ENCODE peak calls at places on chromosomes 16 and 17, in six cellular contexts. Q is fibroblast of lung, K is Peyer's patch, M is tibial artery, J is ascending aorta, C is BJ. O is an unnamed sample.

GRCh38 chr16:86517652-86518258 is 7.4 kb downstream of the FOXF1 start:
- DNase-seq in Q (peak; percentile 69), C (no peak), K (peak; percentile 76), M (peak; percentile 48), J (no peak), O (no peak)

GRCh38 chr17:38509008-38509771 is 80.9 kb downstream of the ARHGAP23 start:
- DNase-seq in C (peak; percentile 56), K (peak; percentile 85), Q (peak; percentile 88), J (no peak), M (peak; percentile 71), O (peak; percentile 13)

GRCh38 chr16:66882702-66883101 is 2.4 kb downstream of the PDP2 start:
- DNase-seq in C (no peak), Q (no peak), M (no peak), K (no peak), J (no peak), O (no peak)

GRCh38 chr17:78862073-78863023 is 21.7 kb upstream of the USP36 start:
- DNase-seq in K (peak; percentile 83), M (peak; percentile 96), Q (peak; percentile 97), J (peak; percentile 92), C (peak; percentile 94), O (no peak)

GRCh38 chr16:56343661-56344517 is 81.5 kb downstream of the AMFR start:
- DNase-seq in J (no peak), K (no peak), C (no peak), M (no peak), Q (no peak), O (no peak)

GRCh38 chr17:64084086-64084939 is 45.6 kb downstream of the ERN1 start:
- DNase-seq in K (peak; percentile 64), Q (peak; percentile 56), J (no peak), M (peak; percentile 29), C (no peak), O (no peak)

GRCh38 chr17:46013502-46014165 is 14.6 kb downstream of the STH start:
- DNase-seq in M (no peak), C (peak; percentile 68), K (no peak), Q (peak; percentile 15), J (no peak), O (no peak)

GRCh38 chr16:23572394-23572793 is 14.9 kb downstream of the UBFD1 start:
- DNase-seq in M (no peak), J (no peak), C (no peak), Q (no peak), K (no peak), O (no peak)

GRCh38 chr16:89257281-89257731 is 39.8 kb downstream of the ZNF778 start:
- DNase-seq in C (no peak), M (no peak), Q (peak; percentile 19), K (no peak), J (no peak), O (no peak)

GRCh38 chr17:10026786-10027046 is 121.6 kb upstream of the RCVRN start:
- DNase-seq in C (no peak), K (no peak), M (no peak), J (no peak), Q (no peak), O (no peak)

GRCh38 chr16:3377917-3378316 is 22.2 kb downstream of the OR2C1 start:
- DNase-seq in C (no peak), Q (no peak), K (no peak), J (no peak), M (no peak), O (no peak)

GRCh38 chr16:24713379-24713778 is 16.1 kb upstream of the TNRC6A start:
- DNase-seq in C (no peak), J (no peak), K (no peak), Q (no peak), M (no peak), O (no peak)

GRCh38 chr17:767076-767475 is 15.0 kb downstream of the GLOD4 start:
- DNase-seq in Q (no peak), M (no peak), C (no peak), K (no peak), J (no peak), O (no peak)

GRCh38 chr17:63700528-63701441 is 860 bp upstream of the LIMD2 start:
- DNase-seq in C (no peak), M (peak; percentile 70), K (peak; percentile 75), J (no peak), Q (peak; percentile 67), O (no peak)

GRCh38 chr17:55625516-55625915 is 97.1 kb downstream of the TMEM100 start:
- DNase-seq in Q (no peak), K (no peak), J (no peak), M (no peak), C (no peak), O (no peak)

GRCh38 chr16:4692460-4693295 is 684 bp upstream of the NUDT16L1 start:
- DNase-seq in Q (no peak), K (no peak), C (no peak), J (no peak), M (no peak), O (no peak)

GRCh38 chr17:9238340-9239259 is 217.3 kb downstream of the NTN1 start:
- DNase-seq in C (no peak), Q (no peak), J (no peak), M (no peak), K (no peak), O (no peak)

GRCh38 chr16:28524544-28525179 is 14.1 kb downstream of the NUPR1 start:
- DNase-seq in C (no peak), K (no peak), J (no peak), M (no peak), Q (no peak), O (no peak)

GRCh38 chr16:73433493-73434307 is 385.8 kb upstream of the ZFHX3 start:
- DNase-seq in M (no peak), J (no peak), C (no peak), K (no peak), Q (no peak), O (no peak)

GRCh38 chr17:4214142-4214541 is 49.6 kb downstream of the ANKFY1 start:
- DNase-seq in Q (no peak), C (no peak), J (no peak), K (no peak), M (no peak), O (no peak)

GRCh38 chr16:56102159-56102798 is 89.0 kb upstream of the GNAO1 start:
- DNase-seq in K (no peak), Q (no peak), J (no peak), C (no peak), M (peak; percentile 49), O (no peak)

GRCh38 chr16:71721066-71721740 is 3.3 kb downstream of the PHLPP2 start:
- DNase-seq in C (no peak), J (no peak), K (no peak), Q (no peak), M (no peak), O (no peak)

GRCh38 chr17:28475151-28475900 is 1.9 kb downstream of the SLC13A2 start:
- DNase-seq in C (no peak), M (no peak), J (no peak), K (peak; percentile 65), Q (no peak), O (peak; percentile 40)

GRCh38 chr16:50696575-50697420 is 3.4 kb downstream of the NOD2 start:
- DNase-seq in K (peak; percentile 93), M (peak; percentile 84), C (no peak), Q (peak; percentile 46), J (peak; percentile 80), O (no peak)

GRCh38 chr16:4261557-4262172 is 11.2 kb downstream of the TFAP4 start:
- DNase-seq in J (no peak), M (no peak), C (no peak), Q (peak; percentile 14), K (no peak), O (no peak)

GRCh38 chr17:36703860-36704266 is 102.5 kb downstream of the MRM1 start:
- DNase-seq in Q (peak; percentile 29), M (no peak), K (no peak), J (no peak), C (no peak), O (no peak)

GRCh38 chr17:44546711-44547606 is 10.3 kb upstream of the FZD2 start:
- DNase-seq in K (no peak), Q (peak; percentile 67), J (no peak), M (no peak), C (no peak), O (no peak)

GRCh38 chr17:51951737-51952136 is 206.8 kb downstream of the CA10 start:
- DNase-seq in M (no peak), C (no peak), K (no peak), Q (no peak), J (no peak), O (no peak)

GRCh38 chr16:57480754-57481230 is 5.5 kb downstream of the DOK4 start:
- DNase-seq in M (no peak), Q (no peak), J (no peak), K (no peak), C (no peak), O (no peak)

GRCh38 chr16:57479422-57480126 is 6.7 kb downstream of the DOK4 start:
- DNase-seq in M (peak; percentile 32), Q (peak; percentile 74), C (no peak), J (no peak), K (peak; percentile 75), O (no peak)

GRCh38 chr16:57481421-57481820 is 4.9 kb downstream of the DOK4 start:
- DNase-seq in K (no peak), M (no peak), Q (no peak), J (no peak), C (no peak), O (no peak)

GRCh38 chr16:57479043-57479421 is 7.3 kb downstream of the DOK4 start:
- DNase-seq in J (no peak), M (no peak), Q (no peak), C (no peak), K (peak; percentile 49), O (no peak)

DNA sequence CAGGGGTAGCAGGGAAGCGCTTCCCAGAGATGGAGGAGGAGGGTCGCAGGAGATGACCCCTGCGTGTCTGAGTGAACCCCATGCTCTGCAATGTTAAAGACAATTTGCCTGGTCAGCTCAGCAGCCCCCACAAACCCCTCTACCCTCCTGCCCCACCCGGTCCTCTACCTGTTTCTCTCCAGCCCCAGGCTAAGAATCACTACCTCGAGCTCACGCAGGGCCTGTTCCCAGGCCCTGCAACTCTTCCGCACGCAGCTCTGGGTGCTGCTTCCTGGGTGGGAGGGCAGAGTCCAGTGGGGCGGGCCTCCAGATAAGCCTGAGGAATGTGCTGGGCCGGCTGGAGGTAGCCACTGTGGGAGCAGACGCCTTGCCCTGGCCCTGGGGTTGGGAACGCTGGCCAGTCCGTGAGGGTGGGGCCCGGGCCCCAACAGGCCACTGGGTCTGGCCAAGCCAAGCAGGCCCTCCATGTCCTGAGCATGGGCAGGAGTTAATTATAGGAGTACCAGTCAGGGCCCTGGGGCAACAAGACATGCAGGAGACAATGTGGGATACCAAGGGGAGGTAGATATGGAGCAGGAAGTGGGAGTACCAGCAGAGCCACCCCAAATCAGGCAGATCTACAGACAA is 6.1 kb downstream of the DOK4 start:
- DNase-seq in M (peak; percentile 60), J (no peak), Q (peak; percentile 62), C (no peak), K (peak; percentile 91), O (no peak)
- TF ChIP-seq CTCF in M (no peak), J (no peak), Q (no peak), C (no peak), K (no peak), O (no peak)

GRCh38 chr16:30902070-30902972 is 5.9 kb downstream of the CTF1 start:
- DNase-seq in J (no peak), C (no peak), M (peak; percentile 39), K (peak; percentile 77), Q (peak; percentile 64), O (no peak)
- TF ChIP-seq CTCF in J (no peak), C (no peak), M (no peak), K (no peak), Q (no peak), O (peak; percentile 75)

GRCh38 chr17:18379246-18380146 is 1.9 kb downstream of the EVPLL start:
- DNase-seq in Q (no peak), M (no peak), K (no peak), C (no peak), J (no peak), O (no peak)
- TF ChIP-seq CTCF in Q (no peak), M (no peak), K (no peak), C (no peak), J (no peak), O (no peak)

GRCh38 chr17:17857496-17857895 is 20.7 kb upstream of the SREBF1 start:
- DNase-seq in J (no peak), C (no peak), M (no peak), K (no peak), Q (no peak), O (no peak)
- TF ChIP-seq CTCF in J (no peak), C (no peak), M (no peak), K (no peak), Q (no peak), O (no peak)